ENCODE peak calls at places on chromosome 2, in nine cellular contexts. D is epithelial cell of esophagus, Z is transverse colon, E is fibroblast of mammary gland, W is coronary artery, R is fibroblast of lung, I is heart left ventricle, T is HFFc6, J is HFF-Myc. Y is an unnamed sample.
A peak's percentile ranks its signal among the peaks of the same experiment; 100 is the strongest.

GRCh38 chr2:55097462-55098410 is 47.5 kb upstream of the RTN4 start:
- DNase-seq in D (no peak), Z (no peak), E (peak; percentile 45), W (no peak), R (peak; percentile 79), I (no peak), T (no peak), J (no peak), Y (no peak)

GRCh38 chr2:21072477-21073242 is 28.8 kb upstream of the APOB start:
- DNase-seq in D (no peak), Z (no peak), E (no peak), W (no peak), R (no peak), I (no peak), T (no peak), J (no peak), Y (no peak)

GRCh38 chr2:102420290-102420689 is 2.7 kb upstream of the IL18RAP start:
- DNase-seq in D (no peak), Z (no peak), E (no peak), W (no peak), R (no peak), I (no peak), T (no peak), J (no peak), Y (no peak)

GRCh38 chr2:230664128-230664527 is 48.5 kb upstream of the CAB39 start:
- DNase-seq in D (no peak), Z (no peak), E (peak; percentile 65), W (no peak), R (peak; percentile 74), I (peak; percentile 78), T (no peak), J (no peak), Y (no peak)

GRCh38 chr2:129803067-129803466 is 176.4 kb upstream of the RAB6C start:
- DNase-seq in D (no peak), Z (no peak), E (peak; percentile 38), W (no peak), R (peak; percentile 12), I (no peak), T (no peak), J (no peak), Y (no peak)

GRCh38 chr2:236862961-236863728 is 222.5 kb upstream of the COPS8 start:
- DNase-seq in D (peak; percentile 95), Z (no peak), E (peak; percentile 97), W (peak; percentile 50), R (peak; percentile 89), I (no peak), T (peak; percentile 94), J (peak; percentile 90), Y (peak; percentile 6)

GRCh38 chr2:96090181-96090500 is 26.2 kb downstream of the ADRA2B start:
- DNase-seq in D (no peak), Z (no peak), E (no peak), W (peak; percentile 58), R (no peak), I (no peak), T (no peak), J (no peak), Y (no peak)

GRCh38 chr2:20747317-20747716 is 75.6 kb downstream of the LDAH start:
- DNase-seq in D (no peak), Z (no peak), E (no peak), W (no peak), R (no peak), I (no peak), T (no peak), J (no peak), Y (no peak)

GRCh38 chr2:38668092-38668491 is 2.2 kb downstream of the GALM start:
- DNase-seq in D (no peak), Z (no peak), E (no peak), W (no peak), R (no peak), I (no peak), T (no peak), J (no peak), Y (no peak)

GRCh38 chr2:109446531-109447131 is 167.1 kb downstream of the SEPTIN10 start:
- DNase-seq in D (no peak), Z (no peak), E (peak; percentile 26), W (peak; percentile 73), R (no peak), I (no peak), T (peak; percentile 40), J (no peak), Y (no peak)

GRCh38 chr2:203427061-203427460 is 98.9 kb downstream of the ABI2 start:
- DNase-seq in D (peak; percentile 54), Z (no peak), E (peak; percentile 98), W (no peak), R (peak; percentile 50), I (no peak), T (peak; percentile 86), J (no peak), Y (no peak)

GRCh38 chr2:23312996-23313606 is 71.9 kb upstream of the KLHL29 start:
- DNase-seq in D (no peak), Z (no peak), E (peak; percentile 19), W (no peak), R (no peak), I (no peak), T (no peak), J (no peak), Y (no peak)

GRCh38 chr2:132009874-132010521 is 151.8 kb downstream of the ANKRD30BL start:
- DNase-seq in D (no peak), Z (no peak), E (no peak), W (no peak), R (peak; percentile 61), I (no peak), T (peak; percentile 0), J (no peak), Y (no peak)
- TF ChIP-seq CTCF in D (no peak), Z (no peak), E (no peak), W (no peak), R (no peak), I (no peak), T (no peak), J (no peak), Y (no peak)

DNA sequence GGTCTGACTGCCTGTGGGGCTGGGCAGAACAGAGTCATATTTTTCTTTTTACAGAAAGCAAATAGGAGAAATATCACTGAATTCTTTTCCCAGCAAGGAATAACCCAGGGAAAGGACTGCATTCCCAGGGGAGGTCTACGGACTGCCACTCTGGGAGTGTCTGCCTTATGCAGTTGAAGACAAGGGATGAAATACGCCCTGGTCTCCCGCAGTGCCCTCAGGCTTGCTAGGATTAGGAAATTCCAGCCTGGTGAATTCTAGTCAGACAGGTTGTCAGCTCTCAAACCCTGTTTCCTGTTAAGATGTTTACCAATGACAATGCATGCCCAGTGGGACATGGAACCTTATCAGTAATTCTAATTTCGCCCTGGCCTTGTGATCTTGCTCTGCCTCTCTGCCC is 30.3 kb upstream of the PDK1 start:
- DNase-seq in D (no peak), Z (no peak), E (no peak), W (no peak), R (no peak), I (no peak), T (no peak), J (no peak), Y (no peak)
- TF ChIP-seq CTCF in D (no peak), Z (no peak), E (no peak), W (no peak), R (no peak), I (no peak), T (no peak), J (no peak), Y (no peak)

DNA sequence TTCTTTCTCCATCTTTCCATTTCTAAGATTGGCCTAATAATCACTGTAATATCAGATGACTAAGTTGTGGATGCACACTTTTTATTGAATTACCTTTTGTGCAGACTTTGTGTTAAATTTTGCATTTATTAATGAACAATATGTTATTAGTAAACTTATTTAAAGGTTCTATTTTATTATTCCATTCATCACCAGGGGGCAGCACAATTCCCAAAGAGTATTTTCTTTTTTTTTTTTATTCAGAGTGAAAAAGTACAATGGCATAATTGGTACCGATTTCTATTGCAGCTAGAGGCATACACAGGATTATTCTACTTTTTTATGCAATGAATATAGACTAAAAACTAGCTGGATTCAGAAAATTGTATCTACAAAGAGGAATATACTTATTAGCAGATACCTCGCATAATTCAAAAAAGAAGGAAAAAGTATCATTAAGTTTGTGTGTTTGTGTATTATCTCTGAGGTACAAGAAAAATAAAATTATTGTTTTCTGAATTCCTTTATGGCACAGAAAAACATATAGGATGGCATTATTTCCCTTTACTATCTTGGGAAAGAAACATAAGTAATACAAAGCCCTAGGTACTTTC is 390.6 kb downstream of the ERBB4 start:
- DNase-seq in D (peak; percentile 25), Z (no peak), E (peak; percentile 21), W (no peak), R (no peak), I (no peak), T (no peak), J (no peak), Y (no peak)
- TF ChIP-seq CTCF in D (peak; percentile 38), Z (peak; percentile 12), E (peak; percentile 43), W (no peak), R (no peak), I (peak; percentile 56), T (peak; percentile 81), J (peak; percentile 17), Y (peak; percentile 48)

GRCh38 chr2:28250006-28250405 is 142.7 kb upstream of the FOSL2 start:
- DNase-seq in D (peak; percentile 95), Z (no peak), E (peak; percentile 52), W (no peak), R (peak; percentile 89), I (no peak), T (peak; percentile 94), J (peak; percentile 58), Y (peak; percentile 52)
- TF ChIP-seq CTCF in D (no peak), Z (no peak), E (no peak), W (no peak), R (no peak), I (no peak), T (peak; percentile 35), J (no peak), Y (no peak)

DNA sequence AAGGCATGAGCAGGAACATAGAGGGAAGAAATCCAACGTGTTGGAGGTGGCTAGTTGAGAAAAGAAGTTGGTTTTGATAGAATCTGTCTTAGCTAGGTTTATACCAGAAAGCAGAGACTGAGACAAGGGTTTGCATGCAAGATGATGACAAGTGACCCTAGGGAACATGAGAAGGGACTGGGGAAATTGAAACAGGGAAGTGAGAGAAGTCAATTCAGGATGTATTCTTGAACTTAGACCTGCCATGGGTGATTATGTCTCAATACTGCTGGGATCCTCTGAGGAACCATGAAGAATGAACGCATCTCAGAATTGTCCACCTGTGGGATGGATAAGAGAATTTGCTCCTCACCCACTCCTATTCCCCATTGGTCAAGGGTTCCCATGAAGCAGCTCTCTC is 20.5 kb downstream of the IL36A start:
- DNase-seq in D (no peak), Z (no peak), E (no peak), W (no peak), R (no peak), I (no peak), T (no peak), J (no peak), Y (no peak)
- TF ChIP-seq CTCF in D (no peak), Z (no peak), E (no peak), W (no peak), R (no peak), I (no peak), T (no peak), J (no peak), Y (no peak)

DNA sequence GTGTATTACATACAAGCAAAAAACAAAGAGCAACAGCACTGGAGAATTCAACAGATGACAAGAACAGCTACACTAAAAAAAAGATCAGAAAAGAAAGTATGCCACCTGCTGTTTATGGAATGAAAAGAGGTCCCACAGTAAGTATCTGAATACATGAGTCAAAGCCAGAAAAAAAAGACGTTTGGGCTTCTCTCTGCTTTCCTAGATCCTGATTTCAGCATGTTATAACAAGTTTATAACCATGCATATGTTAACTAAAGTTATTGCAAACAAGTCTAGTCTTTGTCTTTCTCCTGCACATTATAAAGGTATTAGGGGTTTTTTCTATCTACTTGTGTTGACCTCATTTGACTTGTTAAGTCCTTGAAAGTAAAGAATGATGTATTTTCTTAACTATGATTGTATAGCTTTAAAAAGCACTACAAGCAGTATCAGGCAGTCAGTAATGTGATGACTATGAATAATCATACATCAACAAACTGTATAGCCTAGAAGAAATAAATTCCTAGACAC is 108.5 kb upstream of the COL5A2 start:
- DNase-seq in D (peak; percentile 93), Z (no peak), E (peak; percentile 90), W (no peak), R (peak; percentile 88), I (no peak), T (peak; percentile 82), J (peak; percentile 73), Y (peak; percentile 65)
- TF ChIP-seq CTCF in D (peak; percentile 62), Z (peak; percentile 35), E (peak; percentile 71), W (peak; percentile 31), R (peak; percentile 42), I (peak; percentile 61), T (peak; percentile 85), J (peak; percentile 46), Y (peak; percentile 60)